ENCODE peak calls at places on chromosomes 12 and 14, in six cellular contexts. B, R, V, T, M and Q are unnamed samples.

GRCh38 chr14:55893695-55894094 is 224.5 kb upstream of the PELI2 start:
- DNase-seq in B (no peak), R (no peak), V (no peak), T (no peak), M (no peak), Q (no peak)

GRCh38 chr14:91873476-91874265 is 6.3 kb upstream of the TC2N start:
- DNase-seq in B (peak), R (no peak), V (no peak), T (no peak), M (no peak), Q (no peak)

GRCh38 chr12:12510141-12510540 is 52.5 kb downstream of the DUSP16 start:
- DNase-seq in B (peak), R (no peak), V (no peak), T (no peak), M (no peak), Q (no peak)

GRCh38 chr14:50312734-50313054 is 570 bp downstream of the DMAC2L start:
- DNase-seq in B (no peak), R (no peak), V (peak), T (no peak), M (no peak), Q (no peak)

GRCh38 chr14:101077511-101078074 is 174.1 kb upstream of the RTL1 start:
- DNase-seq in B (peak), R (peak), V (no peak), T (no peak), M (no peak), Q (no peak)

GRCh38 chr12:3016191-3016590 is 57.0 kb downstream of the TEAD4 start:
- DNase-seq in B (no peak), R (no peak), V (no peak), T (no peak), M (no peak), Q (no peak)

GRCh38 chr12:2673966-2674810 is 120.6 kb upstream of the FKBP4 start:
- DNase-seq in B (no peak), R (no peak), V (no peak), T (no peak), M (no peak), Q (no peak)

GRCh38 chr12:124867389-124867930 is 3.8 kb upstream of the SCARB1 start:
- DNase-seq in B (peak), R (no peak), V (no peak), T (no peak), M (no peak), Q (no peak)

GRCh38 chr12:3534511-3534910 is 43.5 kb downstream of the PRMT8 start:
- DNase-seq in B (no peak), R (no peak), V (no peak), T (no peak), M (no peak), Q (no peak)

GRCh38 chr14:61051046-61051445 is 70.0 kb downstream of the SLC38A6 start:
- DNase-seq in B (peak), R (no peak), V (no peak), T (no peak), M (peak), Q (no peak)

GRCh38 chr14:103104654-103105511 is 10.4 kb downstream of the EXOC3L4 start:
- DNase-seq in B (peak), R (no peak), V (peak), T (peak), M (no peak), Q (no peak)

GRCh38 chr12:21828111-21828775 is 53.7 kb upstream of the KCNJ8 start:
- DNase-seq in B (no peak), R (no peak), V (no peak), T (no peak), M (no peak), Q (no peak)

GRCh38 chr12:67669217-67669924 is 20.8 kb downstream of the DYRK2 start:
- DNase-seq in B (no peak), R (no peak), V (no peak), T (no peak), M (no peak), Q (no peak)

GRCh38 chr12:14767617-14768016 is 35.7 kb downstream of the WBP11 start:
- DNase-seq in B (no peak), R (no peak), V (no peak), T (no peak), M (no peak), Q (no peak)

GRCh38 chr12:14768823-14769405 is 34.4 kb downstream of the WBP11 start:
- DNase-seq in B (peak), R (no peak), V (no peak), T (no peak), M (no peak), Q (no peak)

GRCh38 chr12:14769837-14770494 is 33.3 kb downstream of the WBP11 start:
- DNase-seq in B (peak), R (no peak), V (peak), T (peak), M (peak), Q (peak)

GRCh38 chr12:14770495-14771313 is 32.6 kb downstream of the WBP11 start:
- DNase-seq in B (peak), R (peak), V (peak), T (peak), M (peak), Q (peak)

DNA sequence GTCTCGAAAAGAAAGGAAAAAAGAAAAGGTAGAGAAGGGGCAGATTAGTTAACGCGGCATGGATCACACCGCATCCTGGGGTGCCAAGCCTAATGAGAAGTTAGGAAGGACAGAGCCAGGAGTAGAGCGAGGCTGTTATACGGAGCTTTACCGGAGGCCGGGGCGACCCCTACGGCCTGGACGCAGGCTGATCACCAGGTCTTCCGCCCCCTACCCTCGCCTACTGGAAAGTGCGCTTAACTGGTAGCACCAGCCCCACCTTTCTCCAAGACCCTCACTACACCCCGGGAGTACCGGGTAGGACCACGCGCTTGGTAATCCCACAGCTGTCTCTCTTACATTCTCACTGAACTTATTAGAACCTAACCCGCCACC is 33.8 kb downstream of the WBP11 start:
- DNase-seq in B (peak), R (no peak), V (peak), T (no peak), M (no peak), Q (no peak)
- TF ChIP-seq CTCF in B (no peak), R (no peak), V (no peak), T (no peak), M (no peak), Q (no peak)

GRCh38 chr14:42510071-42510470 is 903.4 kb downstream of the LRFN5 start:
- DNase-seq in B (no peak), R (no peak), V (no peak), T (no peak), M (no peak), Q (no peak)
- TF ChIP-seq CTCF in B (no peak), R (no peak), V (no peak), T (no peak), M (no peak), Q (no peak)

GRCh38 chr14:52729925-52730707 is at the start of gene STYX:
- DNase-seq in B (peak), R (peak), V (peak), T (peak), M (peak), Q (peak)
- TF ChIP-seq CTCF in B (no peak), R (no peak), V (peak), T (peak), M (peak), Q (no peak)

GRCh38 chr14:52318057-52318456 is 3.9 kb downstream of the PTGER2 start:
- DNase-seq in B (no peak), R (no peak), V (no peak), T (no peak), M (no peak), Q (no peak)
- TF ChIP-seq CTCF in B (no peak), R (no peak), V (no peak), T (no peak), M (no peak), Q (no peak)

DNA sequence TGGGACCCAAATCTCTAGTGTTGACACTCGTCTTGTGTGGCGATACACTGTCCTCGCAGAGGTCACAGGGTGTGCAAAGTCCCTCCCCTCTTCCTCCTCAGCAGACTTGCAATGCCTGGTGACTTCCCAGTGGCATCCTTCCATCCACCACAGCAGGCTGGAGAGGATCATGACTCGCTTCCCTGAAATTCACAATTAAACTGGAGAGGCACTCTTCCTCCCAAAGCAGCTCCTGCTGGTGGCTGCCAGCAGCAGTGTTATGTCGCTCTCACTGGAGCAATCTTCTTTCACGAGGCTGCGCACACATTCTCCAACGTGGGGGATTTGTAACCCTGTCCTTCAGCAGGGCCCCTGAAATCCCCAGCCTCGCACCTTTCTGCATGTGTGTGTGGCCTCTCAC is 145.2 kb upstream of the TMCC3 start:
- DNase-seq in B (peak), R (no peak), V (no peak), T (no peak), M (no peak), Q (no peak)
- TF ChIP-seq CTCF in B (no peak), R (no peak), V (no peak), T (no peak), M (no peak), Q (no peak)

DNA sequence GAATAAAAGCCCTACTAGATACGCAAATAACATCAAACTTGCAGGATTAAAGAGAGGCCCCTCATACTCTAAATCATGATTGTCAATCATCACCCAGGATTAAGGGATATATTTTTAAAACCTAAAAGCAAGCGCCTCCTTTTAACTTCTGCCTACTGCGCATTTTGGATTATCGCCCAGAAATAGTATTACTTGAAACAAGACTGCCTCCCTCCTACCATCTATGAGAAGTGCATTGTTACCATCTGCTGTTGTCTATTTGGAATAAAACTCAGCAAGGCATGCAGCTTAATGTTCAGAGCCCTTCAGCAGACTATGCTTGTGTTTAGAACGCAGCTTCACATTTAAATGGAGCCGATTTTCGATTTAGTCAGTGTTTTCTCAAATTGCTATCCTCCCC is 79.6 kb downstream of the EXOC5 start:
- DNase-seq in B (peak), R (no peak), V (no peak), T (no peak), M (no peak), Q (no peak)
- TF ChIP-seq CTCF in B (peak), R (peak), V (no peak), T (no peak), M (no peak), Q (no peak)

GRCh38 chr12:16384732-16385131 is 37.3 kb downstream of the MGST1 start:
- DNase-seq in B (no peak), R (no peak), V (no peak), T (no peak), M (no peak), Q (no peak)

GRCh38 chr12:16387919-16388318 is 40.5 kb downstream of the MGST1 start:
- DNase-seq in B (no peak), R (no peak), V (no peak), T (no peak), M (no peak), Q (no peak)

GRCh38 chr12:16389594-16389993 is 42.1 kb downstream of the MGST1 start:
- DNase-seq in B (peak), R (no peak), V (no peak), T (no peak), M (no peak), Q (no peak)

DNA sequence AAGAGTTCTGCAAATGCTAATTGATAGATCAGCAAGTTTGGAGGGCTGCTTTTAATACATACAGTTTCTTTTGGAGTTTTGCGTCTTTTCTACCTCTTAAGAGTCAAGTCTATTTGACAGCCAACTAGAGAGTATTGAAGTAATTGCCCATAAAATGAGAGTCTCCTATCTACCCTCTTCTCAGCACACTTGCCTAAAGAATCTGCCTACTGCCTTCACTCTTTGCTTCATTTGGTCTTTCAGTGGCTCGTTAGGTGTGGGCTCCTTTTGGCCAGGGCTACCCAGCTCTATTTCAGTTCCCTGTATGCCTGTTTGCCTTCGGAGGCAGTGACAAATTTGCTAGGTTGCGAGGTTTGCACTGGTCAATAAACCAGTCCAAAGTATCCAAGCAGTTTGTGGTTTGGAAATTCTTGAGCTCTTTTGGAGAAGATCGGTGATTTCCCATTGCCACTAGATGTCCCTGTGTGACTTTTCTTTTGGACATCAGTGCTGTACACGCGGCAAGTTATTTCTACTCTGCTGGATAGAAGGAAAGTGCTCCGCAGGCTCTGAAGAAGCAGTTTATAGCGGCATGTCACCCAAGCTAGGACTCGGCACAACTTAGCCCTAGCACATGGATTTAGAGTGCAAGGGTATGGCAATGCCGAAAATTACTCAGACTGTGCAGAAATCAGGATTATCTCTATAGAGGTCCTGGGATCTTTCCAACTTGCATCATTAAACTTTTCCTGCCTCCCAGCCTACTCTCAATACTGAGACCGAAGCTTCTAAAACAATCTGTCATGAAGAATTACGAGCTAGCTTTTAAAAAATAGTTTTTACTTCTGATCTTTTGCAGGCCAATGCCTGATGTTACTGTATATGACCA is 38.6 kb downstream of the MGST1 start:
- DNase-seq in B (peak), R (no peak), V (no peak), T (no peak), M (no peak), Q (no peak)
- TF ChIP-seq CTCF in B (peak), R (no peak), V (no peak), T (peak), M (peak), Q (no peak)

GRCh38 chr12:48080821-48081220 is 25.1 kb downstream of the SENP1 start:
- DNase-seq in B (no peak), R (no peak), V (no peak), T (no peak), M (no peak), Q (no peak)

GRCh38 chr12:48084841-48085460 is 20.9 kb downstream of the SENP1 start:
- DNase-seq in B (no peak), R (no peak), V (no peak), T (no peak), M (no peak), Q (no peak)

GRCh38 chr12:48080285-48080684 is 25.6 kb downstream of the SENP1 start:
- DNase-seq in B (no peak), R (no peak), V (no peak), T (no peak), M (no peak), Q (no peak)

GRCh38 chr12:48086327-48086726 is 19.6 kb downstream of the SENP1 start:
- DNase-seq in B (no peak), R (no peak), V (no peak), T (no peak), M (no peak), Q (no peak)

DNA sequence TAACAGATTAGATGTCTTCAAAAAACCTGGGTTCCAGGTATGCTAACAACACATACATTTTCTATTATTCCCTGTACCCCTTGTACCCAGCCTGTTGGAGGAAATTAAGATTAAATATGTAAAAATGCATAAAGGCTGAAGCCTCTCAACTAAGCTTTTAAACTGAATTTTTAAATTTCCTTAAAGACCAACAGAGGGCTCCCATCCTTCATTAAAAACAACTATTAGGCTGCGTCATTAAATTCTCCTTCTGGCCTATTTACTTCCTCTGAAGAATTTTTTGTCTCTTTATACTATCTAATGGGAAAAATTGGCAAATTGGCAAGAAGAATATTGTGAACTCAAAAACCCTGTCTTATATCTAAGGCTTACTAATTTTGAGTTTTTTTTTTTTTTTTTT is 21.8 kb downstream of the SENP1 start:
- DNase-seq in B (peak), R (no peak), V (no peak), T (no peak), M (no peak), Q (no peak)
- TF ChIP-seq CTCF in B (peak), R (peak), V (no peak), T (peak), M (peak), Q (no peak)